ENCODE peak calls at places on chromosomes 16 and 17, in four cellular contexts. One of them, this sample, is unnamed.

GRCh38 chr17:82657926-82658325 is 9.7 kb upstream of the WDR45B start:
- DNase-seq in tibial nerve: no peak
- DNase-seq in psoas muscle: no peak
- DNase-seq in skeletal muscle cell: no peak
- DNase-seq in this sample: no peak

GRCh38 chr16:57797526-57798266 is 4.6 kb downstream of the KIFC3 start:
- DNase-seq in skeletal muscle cell: no peak
- DNase-seq in tibial nerve: no peak
- DNase-seq in psoas muscle: peak
- DNase-seq in this sample: no peak

GRCh38 chr17:28346199-28346580 is 10.6 kb downstream of the TNFAIP1 start:
- DNase-seq in tibial nerve: no peak
- DNase-seq in psoas muscle: no peak
- DNase-seq in skeletal muscle cell: no peak
- DNase-seq in this sample: no peak

GRCh38 chr17:81464586-81464985 is 48.0 kb downstream of the ACTG1 start:
- DNase-seq in psoas muscle: no peak
- DNase-seq in skeletal muscle cell: no peak
- DNase-seq in tibial nerve: no peak
- DNase-seq in this sample: no peak

GRCh38 chr16:2364638-2365210 is 24.2 kb upstream of the ABCA3 start:
- DNase-seq in tibial nerve: no peak
- DNase-seq in psoas muscle: no peak
- DNase-seq in skeletal muscle cell: no peak
- DNase-seq in this sample: no peak

GRCh38 chr16:66901626-66902025 is 17.1 kb downstream of the CDH16 start:
- DNase-seq in skeletal muscle cell: no peak
- DNase-seq in tibial nerve: no peak
- DNase-seq in psoas muscle: peak
- DNase-seq in this sample: no peak

GRCh38 chr16:25888873-25889272 is 197.1 kb downstream of the HS3ST4 start:
- DNase-seq in tibial nerve: no peak
- DNase-seq in skeletal muscle cell: no peak
- DNase-seq in psoas muscle: no peak
- DNase-seq in this sample: no peak

GRCh38 chr16:65336169-65336568 is 214.3 kb upstream of the CDH11 start:
- DNase-seq in psoas muscle: no peak
- DNase-seq in tibial nerve: no peak
- DNase-seq in skeletal muscle cell: peak
- DNase-seq in this sample: peak

GRCh38 chr17:67520282-67520906 is 143.3 kb downstream of the PITPNC1 start:
- DNase-seq in psoas muscle: peak
- DNase-seq in tibial nerve: peak
- DNase-seq in skeletal muscle cell: peak
- DNase-seq in this sample: no peak

GRCh38 chr16:77059441-77059840 is 131.5 kb upstream of the MON1B start:
- DNase-seq in psoas muscle: no peak
- DNase-seq in skeletal muscle cell: no peak
- DNase-seq in tibial nerve: no peak
- DNase-seq in this sample: no peak
- H3K4me3 ChIP-seq in psoas muscle: no peak
- H3K4me3 ChIP-seq in skeletal muscle cell: no peak
- H3K4me3 ChIP-seq in tibial nerve: no peak
- H3K4me3 ChIP-seq in this sample: no peak

DNA sequence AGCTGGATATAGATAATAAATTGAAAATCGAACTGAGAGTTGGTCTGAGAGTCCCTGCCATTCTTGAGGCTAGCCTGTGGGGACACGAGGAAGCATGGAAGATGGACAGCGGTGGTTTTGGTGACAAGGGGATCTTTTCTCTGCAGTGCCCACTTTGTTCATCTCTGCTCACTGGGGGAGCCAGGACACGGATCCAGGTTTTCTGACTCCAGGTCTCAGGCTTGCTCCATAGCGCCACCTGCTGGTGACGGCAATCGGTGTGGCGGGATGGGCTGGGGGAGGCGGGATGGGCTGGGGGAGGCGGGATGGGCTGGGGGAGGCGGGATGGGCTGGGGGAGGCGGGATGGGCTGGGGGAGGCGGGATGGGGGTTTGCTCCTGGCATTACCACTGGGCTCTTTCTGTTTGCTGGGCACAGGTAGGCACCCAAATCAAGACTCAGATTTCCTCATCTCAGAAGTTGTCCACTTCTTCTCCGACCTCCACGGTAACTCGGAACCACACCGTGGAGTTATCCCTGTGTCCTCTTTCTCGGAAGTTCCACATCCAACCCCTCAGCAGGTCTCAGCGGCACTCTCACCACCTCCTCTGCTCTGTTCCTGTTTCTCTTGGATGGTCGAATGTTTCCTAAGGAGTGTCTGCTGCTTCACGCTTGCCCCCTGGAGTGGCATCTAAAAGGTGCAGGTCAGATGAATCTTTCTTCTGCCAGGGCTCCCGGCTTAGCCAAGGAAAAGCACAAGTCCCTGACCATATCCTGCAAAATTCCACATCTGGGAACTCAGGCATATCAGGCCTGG is 142.4 kb downstream of the CYLD start:
- DNase-seq in skeletal muscle cell: no peak
- DNase-seq in tibial nerve: no peak
- DNase-seq in psoas muscle: no peak
- DNase-seq in this sample: no peak
- H3K4me3 ChIP-seq in skeletal muscle cell: no peak
- H3K4me3 ChIP-seq in tibial nerve: no peak
- H3K4me3 ChIP-seq in psoas muscle: no peak
- H3K4me3 ChIP-seq in this sample: no peak

GRCh38 chr16:22814330-22815105 is 556 bp downstream of the HS3ST2 start:
- DNase-seq in tibial nerve: no peak
- DNase-seq in skeletal muscle cell: no peak
- DNase-seq in psoas muscle: no peak
- DNase-seq in this sample: no peak
- H3K4me3 ChIP-seq in tibial nerve: peak
- H3K4me3 ChIP-seq in skeletal muscle cell: no peak
- H3K4me3 ChIP-seq in psoas muscle: peak
- H3K4me3 ChIP-seq in this sample: no peak

GRCh38 chr17:14310584-14310983 is 9.7 kb downstream of the HS3ST3B1 start:
- DNase-seq in tibial nerve: no peak
- DNase-seq in psoas muscle: no peak
- DNase-seq in skeletal muscle cell: no peak
- DNase-seq in this sample: no peak

GRCh38 chr17:14308636-14308964 is 7.7 kb downstream of the HS3ST3B1 start:
- DNase-seq in psoas muscle: no peak
- DNase-seq in tibial nerve: no peak
- DNase-seq in skeletal muscle cell: no peak
- DNase-seq in this sample: no peak

GRCh38 chr17:14311186-14311705 is 10.4 kb downstream of the HS3ST3B1 start:
- DNase-seq in skeletal muscle cell: no peak
- DNase-seq in tibial nerve: no peak
- DNase-seq in psoas muscle: no peak
- DNase-seq in this sample: no peak

GRCh38 chr17:14308965-14309879 is 8.3 kb downstream of the HS3ST3B1 start:
- DNase-seq in tibial nerve: peak
- DNase-seq in skeletal muscle cell: peak
- DNase-seq in psoas muscle: peak
- DNase-seq in this sample: peak

GRCh38 chr17:14310101-14310500 is 9.2 kb downstream of the HS3ST3B1 start:
- DNase-seq in tibial nerve: no peak
- DNase-seq in skeletal muscle cell: no peak
- DNase-seq in psoas muscle: no peak
- DNase-seq in this sample: no peak
- H3K4me3 ChIP-seq in tibial nerve: peak
- H3K4me3 ChIP-seq in skeletal muscle cell: peak
- H3K4me3 ChIP-seq in psoas muscle: peak
- H3K4me3 ChIP-seq in this sample: peak

DNA sequence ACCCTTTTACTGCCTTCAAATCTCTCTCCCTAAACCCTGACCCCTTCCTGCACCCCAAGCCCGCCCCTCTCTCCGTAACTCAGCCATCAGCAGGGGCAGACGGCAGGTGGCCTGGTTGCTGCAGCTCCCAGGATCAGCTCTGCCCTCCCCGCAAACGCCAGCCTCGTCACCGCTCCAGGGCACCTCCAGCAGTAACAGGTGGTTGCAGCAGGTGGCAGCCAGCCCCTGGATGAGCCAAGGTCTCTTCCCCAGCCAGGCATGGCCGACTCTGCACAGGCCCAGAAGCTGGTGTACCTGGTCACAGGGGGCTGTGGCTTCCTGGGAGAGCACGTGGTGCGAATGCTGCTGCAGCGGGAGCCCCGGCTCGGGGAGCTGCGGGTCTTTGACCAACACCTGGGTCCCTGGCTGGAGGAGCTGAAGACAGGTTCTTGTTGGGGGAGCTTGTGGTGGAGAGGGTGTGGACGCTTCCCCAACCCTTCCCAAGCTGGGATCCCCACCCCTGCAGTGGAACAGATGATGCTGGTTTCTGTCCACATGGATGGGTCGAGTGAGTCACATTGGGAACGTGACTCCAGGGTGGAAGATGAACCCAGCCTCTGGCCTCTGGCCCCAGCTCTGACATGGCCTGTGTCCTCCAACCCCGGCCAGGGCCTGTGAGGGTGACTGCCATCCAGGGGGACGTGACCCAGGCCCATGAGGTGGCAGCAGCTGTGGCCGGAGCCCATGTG is 558 bp downstream of the HSD3B7 start:
- DNase-seq in tibial nerve: no peak
- DNase-seq in skeletal muscle cell: no peak
- DNase-seq in psoas muscle: peak
- DNase-seq in this sample: no peak
- H3K4me3 ChIP-seq in tibial nerve: peak
- H3K4me3 ChIP-seq in skeletal muscle cell: peak
- H3K4me3 ChIP-seq in psoas muscle: peak
- H3K4me3 ChIP-seq in this sample: peak

DNA sequence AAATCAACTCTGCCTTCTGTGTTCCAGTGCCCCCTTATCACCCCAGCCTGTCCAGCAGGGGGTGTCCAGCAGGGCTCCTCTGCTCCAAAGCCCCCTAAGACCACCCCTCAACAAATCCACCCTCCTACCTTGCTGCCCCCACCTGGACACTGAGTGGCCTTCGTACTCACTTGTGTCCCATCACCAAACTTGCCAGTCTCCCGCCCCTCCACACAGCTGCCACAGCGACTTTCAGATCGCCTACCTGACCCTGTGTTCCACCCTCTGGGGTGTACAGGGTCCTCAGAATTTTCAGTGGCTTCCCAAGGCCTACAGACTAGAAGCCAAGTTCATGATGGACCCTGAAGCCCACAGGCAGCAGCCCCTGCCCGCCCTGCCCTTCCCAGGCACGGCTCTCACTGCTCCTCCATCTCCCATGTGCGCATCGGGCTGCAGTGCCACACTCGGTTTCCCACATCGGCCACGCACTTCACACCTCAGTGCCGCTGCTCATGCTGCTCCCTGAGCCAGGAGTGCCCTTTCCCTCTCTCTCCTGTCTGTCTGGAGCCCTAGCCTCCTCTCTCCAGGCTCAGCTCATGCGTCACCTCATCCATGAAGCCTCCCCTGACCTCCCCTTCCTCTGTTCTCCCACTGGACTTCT is 11.8 kb downstream of the KCNH6 start:
- DNase-seq in psoas muscle: no peak
- DNase-seq in tibial nerve: no peak
- DNase-seq in skeletal muscle cell: no peak
- DNase-seq in this sample: no peak
- H3K4me3 ChIP-seq in psoas muscle: no peak
- H3K4me3 ChIP-seq in tibial nerve: no peak
- H3K4me3 ChIP-seq in skeletal muscle cell: no peak
- H3K4me3 ChIP-seq in this sample: no peak

DNA sequence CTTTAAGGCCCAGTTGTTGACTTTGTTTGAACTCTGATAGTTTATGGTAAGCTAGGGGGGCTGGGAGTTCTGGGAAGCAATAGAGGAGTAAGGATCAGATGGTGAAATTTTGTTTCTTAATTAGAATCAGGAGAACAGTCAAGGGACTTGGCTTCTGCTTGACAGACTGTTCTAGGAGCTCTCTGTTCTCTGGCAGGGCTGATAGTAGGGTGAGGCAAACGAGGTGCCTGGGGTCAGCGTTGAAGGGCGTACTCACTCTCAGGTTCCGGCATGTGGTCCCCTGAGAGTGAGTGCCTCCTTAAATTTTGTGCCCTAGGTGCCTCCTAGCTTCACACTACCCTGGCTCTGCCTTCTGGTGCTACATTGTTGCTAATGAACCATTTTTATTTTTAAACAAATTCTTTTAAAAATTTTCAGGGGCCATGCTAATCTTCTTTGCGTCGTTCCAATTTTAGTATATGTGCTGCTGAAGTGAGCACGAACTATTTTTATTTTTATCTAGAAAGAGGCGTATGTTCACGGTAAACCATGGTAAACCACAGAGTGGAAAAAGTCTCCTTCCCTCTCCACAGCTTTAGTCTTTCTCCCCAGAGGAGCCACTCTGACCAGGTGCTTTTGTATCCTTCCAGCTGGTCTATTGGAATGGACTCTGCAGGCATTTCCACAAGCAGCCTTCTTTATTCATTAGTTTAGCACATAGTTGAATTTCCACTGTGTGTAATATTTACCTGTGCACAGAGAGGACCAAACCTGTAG is 19.7 kb downstream of the SLC7A6 start:
- DNase-seq in skeletal muscle cell: no peak
- DNase-seq in tibial nerve: peak
- DNase-seq in psoas muscle: peak
- DNase-seq in this sample: no peak
- H3K4me3 ChIP-seq in skeletal muscle cell: no peak
- H3K4me3 ChIP-seq in tibial nerve: no peak
- H3K4me3 ChIP-seq in psoas muscle: peak
- H3K4me3 ChIP-seq in this sample: no peak

This sample was measured in BJ.